ENCODE peak calls at places on chromosomes 6 and 20, in four cellular contexts. U, D, F and W are unnamed samples.

GRCh38 chr6:155001482-155001881 is 6.4 kb downstream of the TIAM2 start:
- DNase-seq in F (peak), U (no peak), D (no peak), W (peak)

GRCh38 chr6:36839819-36840379 is 655 bp upstream of the CPNE5 start:
- DNase-seq in D (no peak), F (no peak), U (no peak), W (no peak)

GRCh38 chr20:9999660-10000059 is 35.1 kb upstream of the ANKEF1 start:
- DNase-seq in U (peak), F (no peak), D (no peak), W (no peak)

GRCh38 chr6:150191809-150192208 is 49.0 kb downstream of the PPP1R14C start:
- DNase-seq in F (peak), D (no peak), U (no peak), W (no peak)

GRCh38 chr6:162856885-162857284 is 129.1 kb downstream of the PACRG start:
- DNase-seq in U (no peak), D (peak), F (peak), W (peak)

GRCh38 chr6:28884423-28885148 is 39.2 kb downstream of the TRIM27 start:
- DNase-seq in U (no peak), F (no peak), D (peak), W (no peak)

GRCh38 chr6:119575721-119576120 is 226.2 kb upstream of the MAN1A1 start:
- DNase-seq in D (no peak), F (peak), U (no peak), W (peak)

GRCh38 chr20:62087632-62088031 is 22.0 kb upstream of the TAF4 start:
- DNase-seq in D (no peak), U (no peak), F (no peak), W (no peak)

GRCh38 chr20:37755665-37756064 is 61.8 kb downstream of the CTNNBL1 start:
- DNase-seq in F (no peak), D (peak), U (no peak), W (no peak)

GRCh38 chr6:37456816-37457560 is 24.0 kb downstream of the CMTR1 start:
- DNase-seq in D (no peak), F (peak), U (no peak), W (peak)

GRCh38 chr20:35108921-35109320 is 16.3 kb upstream of the TRPC4AP start:
- DNase-seq in U (no peak), F (no peak), D (no peak), W (no peak)

GRCh38 chr6:165804331-165805066 is 141.5 kb upstream of the PDE10A start:
- DNase-seq in F (peak), U (no peak), D (peak), W (peak)

GRCh38 chr6:49986551-49986950 is 17.1 kb upstream of the DEFB113 start:
- DNase-seq in F (no peak), D (no peak), U (no peak), W (no peak)

GRCh38 chr6:155196891-155197290 is 66.9 kb upstream of the CLDN20 start:
- DNase-seq in U (no peak), F (no peak), D (no peak), W (no peak)

GRCh38 chr20:62416651-62417637 is 9.9 kb upstream of the CABLES2 start:
- DNase-seq in U (no peak), D (no peak), F (no peak), W (no peak)

GRCh38 chr6:30688569-30688968 is 2.1 kb upstream of the PPP1R18 start:
- DNase-seq in F (no peak), D (no peak), U (no peak), W (no peak)

GRCh38 chr6:111503194-111503593 is 20.2 kb upstream of the REV3L start:
- DNase-seq in U (no peak), F (peak), D (no peak), W (peak)

GRCh38 chr6:37243131-37243815 is 14.3 kb upstream of the TBC1D22B start:
- DNase-seq in D (no peak), U (no peak), F (no peak), W (no peak)

GRCh38 chr6:110878751-110879539 is 4.4 kb downstream of the AMD1 start:
- DNase-seq in D (peak), F (no peak), U (no peak), W (peak)

GRCh38 chr6:37127961-37128862 is 41.7 kb upstream of the PIM1 start:
- DNase-seq in D (no peak), U (no peak), F (peak), W (peak)

GRCh38 chr6:76264466-76264865 is 192.0 kb upstream of the IMPG1 start:
- DNase-seq in D (no peak), U (no peak), F (no peak), W (peak)

GRCh38 chr6:66948106-66948505 is 1241.1 kb upstream of the EYS start:
- DNase-seq in U (no peak), D (no peak), F (peak), W (no peak)

GRCh38 chr6:28105286-28105685 is 19.1 kb upstream of the ZSCAN16 start:
- DNase-seq in U (no peak), F (peak), D (no peak), W (no peak)

GRCh38 chr6:130293800-130294199 is 71.0 kb upstream of the SAMD3 start:
- DNase-seq in D (peak), U (no peak), F (peak), W (peak)

GRCh38 chr6:29631860-29632731 is 887 bp downstream of the GABBR1 start:
- DNase-seq in F (peak), U (no peak), D (peak), W (no peak)

GRCh38 chr20:63743210-63743970 is 3.8 kb downstream of the SLC2A4RG start:
- DNase-seq in U (no peak), F (no peak), D (no peak), W (no peak)

GRCh38 chr6:32790306-32790705 is 26.5 kb downstream of the HLA-DOB start:
- DNase-seq in D (peak), U (no peak), F (no peak), W (no peak)

DNA sequence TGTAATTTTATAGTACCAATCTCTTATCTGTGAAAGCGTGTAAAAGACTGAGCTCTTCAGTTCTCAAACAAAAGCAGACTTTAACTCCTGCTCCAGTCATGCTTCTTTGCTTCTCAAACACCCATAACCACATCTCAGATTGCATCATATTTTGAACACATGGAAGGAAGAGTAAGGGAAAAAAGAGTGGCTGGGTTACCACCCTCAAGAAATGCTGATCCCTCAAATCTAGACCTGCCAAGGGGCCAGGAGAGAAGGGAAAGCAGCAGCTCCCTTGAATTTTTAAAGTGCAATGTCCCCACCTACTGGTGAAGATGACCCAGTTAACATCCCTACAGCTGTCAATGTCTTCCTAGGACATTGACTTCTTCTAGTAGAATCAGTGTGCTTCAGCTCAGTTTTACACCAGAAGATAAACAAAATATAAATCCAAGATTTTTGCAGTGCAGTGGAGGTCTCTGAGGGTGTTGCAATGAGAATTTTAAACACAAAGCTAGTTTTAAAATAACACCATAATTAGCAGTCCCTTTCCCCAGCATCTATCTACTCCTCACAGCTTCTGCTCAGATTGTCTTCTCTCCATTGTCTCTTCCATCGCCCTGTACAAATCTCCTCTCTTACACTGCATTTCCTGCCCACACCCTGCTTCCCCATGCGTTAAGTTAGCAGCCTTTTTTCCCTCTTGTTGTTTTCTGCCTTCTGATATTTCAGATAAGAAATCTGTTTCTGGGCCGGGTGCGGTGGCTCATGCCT is 22.6 kb upstream of the HLA-DQB2 start:
- DNase-seq in D (peak), F (peak), U (no peak), W (peak)
- TF ChIP-seq CTCF in D (peak), F (peak), U (peak), W (peak)

GRCh38 chr6:105304366-105304765 is 98.5 kb downstream of the PREP start:
- DNase-seq in U (no peak), F (no peak), D (no peak), W (no peak)
- TF ChIP-seq CTCF in U (no peak), F (no peak), D (no peak), W (no peak)

GRCh38 chr6:11805259-11806053 is 26.9 kb upstream of the ADTRP start:
- DNase-seq in F (no peak), D (peak), U (no peak), W (no peak)

GRCh38 chr6:11804135-11804534 is 25.5 kb upstream of the ADTRP start:
- DNase-seq in D (no peak), F (no peak), U (peak), W (no peak)

GRCh38 chr6:11808054-11808453 is 29.5 kb upstream of the ADTRP start:
- DNase-seq in D (no peak), F (no peak), U (no peak), W (no peak)

GRCh38 chr6:11804706-11805105 is 26.1 kb upstream of the ADTRP start:
- DNase-seq in U (no peak), D (no peak), F (peak), W (peak)

GRCh38 chr6:11806561-11807317 is 28.1 kb upstream of the ADTRP start:
- DNase-seq in U (no peak), F (no peak), D (no peak), W (no peak)
- TF ChIP-seq CTCF in U (no peak), F (no peak), D (no peak), W (no peak)

GRCh38 chr20:4195499-4195898 is 180.1 kb upstream of the RNF24 start:
- DNase-seq in U (no peak), D (no peak), F (no peak), W (no peak)
- TF ChIP-seq CTCF in U (no peak), D (no peak), F (peak), W (peak)

GRCh38 chr6:152637422-152638047 is 373 bp upstream of the SYNE1 start:
- DNase-seq in D (no peak), U (no peak), F (peak), W (no peak)

GRCh38 chr6:152648090-152648489 is 10.9 kb upstream of the SYNE1 start:
- DNase-seq in F (no peak), U (no peak), D (no peak), W (no peak)

GRCh38 chr6:152636675-152637421 is at the start of gene SYNE1:
- DNase-seq in D (peak), F (peak), U (no peak), W (no peak)

GRCh38 chr6:152642578-152643375 is 5.6 kb upstream of the SYNE1 start:
- DNase-seq in D (peak), F (peak), U (peak), W (peak)
- TF ChIP-seq CTCF in D (peak), F (peak), U (peak), W (peak)

GRCh38 chr6:12291785-12292604 is 1.8 kb downstream of the EDN1 start:
- DNase-seq in F (peak), D (no peak), U (no peak), W (no peak)
- TF ChIP-seq CTCF in F (peak), D (no peak), U (no peak), W (peak)

GRCh38 chr6:11043961-11044711 is at the start of gene ELOVL2:
- DNase-seq in F (peak), U (peak), D (peak), W (no peak)

GRCh38 chr6:11043552-11043960 is 549 bp downstream of the ELOVL2 start:
- DNase-seq in F (no peak), U (no peak), D (peak), W (no peak)

GRCh38 chr6:11042750-11043551 is 1.2 kb downstream of the ELOVL2 start:
- DNase-seq in D (no peak), U (no peak), F (peak), W (no peak)

GRCh38 chr6:11042025-11042749 is 1.9 kb downstream of the ELOVL2 start:
- DNase-seq in U (no peak), D (no peak), F (no peak), W (no peak)

GRCh38 chr6:11044712-11045167 is 635 bp upstream of the ELOVL2 start:
- DNase-seq in D (peak), U (no peak), F (no peak), W (no peak)
- TF ChIP-seq CTCF in D (no peak), U (no peak), F (no peak), W (no peak)

GRCh38 chr6:113039013-113039412 is 691.9 kb downstream of the RFPL4B start:
- DNase-seq in U (no peak), F (no peak), D (no peak), W (no peak)
- TF ChIP-seq CTCF in U (no peak), F (no peak), D (no peak), W (no peak)